ENCODE peak calls at places on chromosome 12, in ten cellular contexts. Q is fibroblast of lung, K is pancreas, V is BJ, A is brain microvascular endothelial cell, C is right lobe of liver, M is adrenal gland, B is OCI-LY7, Z is vagina, F is fibroblast of the aortic adventitia. Y is an unnamed sample.

GRCh38 chr12:77685112-77685511 is 145.6 kb upstream of the NAV3 start:
- DNase-seq in F (peak), B (peak), K (peak), M (peak), Z (no peak), V (peak), A (peak), Q (peak), C (peak), Y (peak)

GRCh38 chr12:57452181-57452936 is 2.7 kb upstream of the INHBE start:
- DNase-seq in F (peak), V (peak), C (no peak), K (no peak), Z (no peak), Q (peak), M (no peak), B (no peak), A (peak), Y (no peak)

GRCh38 chr12:30506411-30506810 is 189.3 kb downstream of the IPO8 start:
- DNase-seq in Z (no peak), F (no peak), A (no peak), K (no peak), B (no peak), Q (no peak), C (no peak), M (no peak), V (no peak), Y (no peak)

GRCh38 chr12:113398346-113399290 is 5.1 kb downstream of the SDS start:
- DNase-seq in C (peak), Q (no peak), M (no peak), V (no peak), A (no peak), Z (no peak), F (no peak), K (no peak), B (no peak), Y (no peak)

GRCh38 chr12:56941299-56942017 is 7.2 kb upstream of the SDR9C7 start:
- DNase-seq in Q (peak), C (peak), F (peak), K (no peak), Z (peak), M (no peak), B (no peak), A (peak), V (peak), Y (no peak)

GRCh38 chr12:119727600-119728436 is 59.9 kb downstream of the PRKAB1 start:
- DNase-seq in C (no peak), A (no peak), F (peak), K (no peak), V (no peak), M (no peak), Q (no peak), Z (no peak), B (peak), Y (no peak)

GRCh38 chr12:28440209-28440608 is 250.0 kb downstream of the CCDC91 start:
- DNase-seq in F (no peak), C (no peak), Z (no peak), Q (no peak), A (no peak), K (no peak), V (no peak), M (no peak), B (no peak), Y (no peak)

GRCh38 chr12:79121486-79121885 is 256.9 kb downstream of the SYT1 start:
- DNase-seq in F (peak), C (no peak), Q (no peak), A (no peak), M (no peak), K (no peak), B (peak), V (no peak), Z (no peak), Y (peak)

GRCh38 chr12:52436000-52436827 is 2.0 kb upstream of the KRT75 start:
- DNase-seq in F (peak), C (no peak), M (no peak), Q (peak), A (no peak), Z (peak), B (no peak), K (peak), V (no peak), Y (no peak)

GRCh38 chr12:96427269-96427729 is 27.1 kb upstream of the CDK17 start:
- DNase-seq in B (no peak), F (peak), Z (peak), V (peak), A (peak), K (peak), Q (peak), M (no peak), C (no peak), Y (peak)

GRCh38 chr12:92977326-92977725 is 48.2 kb upstream of the EEA1 start:
- DNase-seq in F (no peak), A (no peak), C (no peak), Z (no peak), B (no peak), M (no peak), K (no peak), Q (no peak), V (no peak), Y (no peak)

GRCh38 chr12:31204995-31205582 is 120.9 kb downstream of the SINHCAF start:
- DNase-seq in Q (peak), A (peak), V (peak), M (no peak), Z (no peak), C (no peak), B (peak), K (no peak), F (peak), Y (no peak)

GRCh38 chr12:13278249-13278787 is 81.8 kb downstream of the EMP1 start:
- DNase-seq in V (no peak), C (peak), Z (no peak), A (peak), Q (peak), B (peak), K (peak), F (peak), M (peak), Y (peak)
- H3K4me3 ChIP-seq in V (no peak), C (no peak), Z (no peak), A (no peak), Q (no peak), B (no peak), K (no peak), F (no peak), M (no peak), Y (no peak)

DNA sequence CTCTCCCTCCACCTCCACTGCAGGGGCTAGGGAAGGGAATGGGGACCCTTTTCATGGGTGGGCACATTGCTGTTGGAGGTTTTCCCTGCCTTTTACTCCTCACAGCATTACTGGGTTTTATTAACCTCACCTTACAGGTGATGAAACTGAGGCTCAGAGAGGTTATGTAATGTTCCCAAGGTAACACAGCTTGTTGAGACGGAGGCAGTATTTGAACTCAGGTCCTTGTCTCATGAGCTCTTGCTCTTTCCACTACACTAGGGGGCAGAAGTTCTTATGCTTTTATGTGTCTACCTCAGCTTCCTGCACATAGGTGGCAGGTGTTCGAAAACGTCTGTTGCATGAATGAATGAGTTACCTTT is 11.7 kb downstream of the CISTR start:
- DNase-seq in A (no peak), B (peak), M (no peak), F (no peak), K (no peak), Q (no peak), V (no peak), Z (no peak), C (no peak), Y (no peak)
- TF ChIP-seq CTCF in A (no peak), B (peak), M (no peak), F (no peak), K (no peak), Q (no peak), V (no peak), Z (no peak), C (no peak), Y (peak)

GRCh38 chr12:66166561-66166960 is 3.2 kb downstream of the TMBIM4 start:
- DNase-seq in A (no peak), Z (no peak), M (no peak), B (no peak), C (no peak), F (no peak), K (no peak), Q (no peak), V (no peak), Y (no peak)

GRCh38 chr12:66168410-66168809 is 1.4 kb downstream of the TMBIM4 start:
- DNase-seq in F (no peak), K (no peak), A (no peak), B (peak), M (no peak), Z (no peak), V (no peak), C (no peak), Q (no peak), Y (no peak)

GRCh38 chr12:66165141-66165540 is 4.7 kb downstream of the TMBIM4 start:
- DNase-seq in F (no peak), A (no peak), Q (no peak), K (no peak), V (no peak), B (no peak), Z (no peak), M (no peak), C (no peak), Y (no peak)

GRCh38 chr12:66170606-66171005 is 810 bp upstream of the TMBIM4 start:
- DNase-seq in Q (no peak), V (no peak), A (no peak), Z (no peak), M (no peak), K (no peak), C (no peak), B (no peak), F (no peak), Y (no peak)

GRCh38 chr12:66169221-66170170 is at the start of gene TMBIM4:
- DNase-seq in K (peak), F (peak), Q (peak), Z (peak), V (peak), B (peak), C (peak), M (peak), A (peak), Y (peak)
- H3K4me3 ChIP-seq in K (peak), F (peak), Q (peak), Z (peak), V (peak), B (peak), C (peak), M (peak), A (peak), Y (peak)

GRCh38 chr12:44532940-44533339 is 343.2 kb downstream of the NELL2 start:
- DNase-seq in K (no peak), B (no peak), Q (no peak), A (no peak), C (no peak), F (no peak), M (no peak), Z (no peak), V (no peak), Y (no peak)
- TF ChIP-seq CTCF in K (no peak), B (no peak), Q (no peak), A (no peak), C (no peak), F (no peak), M (no peak), Z (no peak), V (no peak), Y (no peak)

DNA sequence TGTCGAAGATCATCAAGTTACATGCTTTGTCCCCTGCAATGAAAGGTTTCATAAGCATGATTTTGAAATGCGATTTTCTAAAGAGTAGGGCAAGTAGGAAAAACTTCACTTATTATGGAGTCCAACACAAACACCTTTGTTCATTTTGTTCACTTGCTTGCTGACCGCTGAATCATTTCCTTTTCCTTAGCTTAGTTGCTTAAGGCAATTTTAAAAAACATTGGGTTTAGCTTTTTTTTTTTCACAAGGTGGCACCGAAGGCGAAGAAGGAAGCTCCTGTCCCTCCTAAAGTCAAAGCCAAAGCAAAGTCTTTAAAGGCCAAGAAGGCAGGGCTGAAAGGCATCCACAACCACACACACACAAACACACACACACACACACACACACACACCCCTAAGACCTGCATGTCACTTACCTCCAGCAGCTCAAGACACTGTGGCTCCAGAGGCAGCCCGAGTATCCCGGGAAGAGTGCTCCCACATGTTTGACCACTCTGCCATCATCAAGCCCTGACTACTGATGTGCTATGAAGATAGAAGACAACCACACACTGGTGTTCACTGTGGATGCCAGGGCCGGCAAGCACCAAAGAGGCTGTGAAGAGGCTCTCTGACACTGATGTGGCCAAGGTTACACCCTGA is 11.4 kb downstream of the MANSC1 start:
- DNase-seq in Z (no peak), A (no peak), C (no peak), B (no peak), Q (peak), M (no peak), V (no peak), K (peak), F (peak), Y (no peak)
- H3K4me3 ChIP-seq in Z (no peak), A (no peak), C (no peak), B (no peak), Q (no peak), M (no peak), V (no peak), K (no peak), F (no peak), Y (no peak)

Y was measured in A673.